ENCODE peak calls at places on chromosomes 13 and 19, in six cellular contexts. B, N, P, Y, O and V are unnamed samples.
A peak's percentile ranks its signal among the peaks of the same experiment; 100 is the strongest.

GRCh38 chr13:45374917-45375316 is 33.9 kb upstream of the TPT1 start:
- DNase-seq in P (no peak), O (no peak), B (no peak), N (no peak), Y (no peak), V (no peak)

GRCh38 chr13:25440081-25440480 is 68.3 kb downstream of the ATP8A2 start:
- DNase-seq in O (no peak), N (no peak), Y (no peak), B (no peak), P (no peak), V (no peak)

GRCh38 chr13:106376411-106377112 is 158.9 kb downstream of the EFNB2 start:
- DNase-seq in Y (no peak), P (peak; percentile 25), B (peak; percentile 24), O (no peak), N (peak; percentile 6), V (no peak)

GRCh38 chr19:52935434-52935833 is 12.2 kb upstream of the ZNF888 start:
- DNase-seq in P (peak; percentile 41), Y (no peak), B (no peak), O (no peak), N (no peak), V (no peak)

GRCh38 chr13:80251403-80251802 is 89.5 kb downstream of the SPRY2 start:
- DNase-seq in Y (no peak), O (no peak), N (no peak), P (no peak), B (no peak), V (no peak)

GRCh38 chr13:78977311-78977710 is 318.4 kb upstream of the OBI1 start:
- DNase-seq in O (no peak), B (no peak), N (no peak), Y (no peak), P (no peak), V (peak; percentile 44)

GRCh38 chr19:23439623-23440022 is 44.4 kb upstream of the ZNF91 start:
- DNase-seq in N (no peak), O (no peak), B (peak; percentile 4), P (no peak), Y (no peak), V (no peak)

GRCh38 chr19:17673937-17674799 is 14.0 kb downstream of the UNC13A start:
- DNase-seq in P (no peak), B (no peak), Y (no peak), N (no peak), O (no peak), V (no peak)

GRCh38 chr19:4140237-4140711 is 13.2 kb upstream of the CREB3L3 start:
- DNase-seq in N (peak; percentile 53), O (peak; percentile 36), B (peak; percentile 60), Y (no peak), P (peak; percentile 17), V (peak; percentile 49)

GRCh38 chr19:29880498-29881081 is 61.4 kb upstream of the URI1 start:
- DNase-seq in B (no peak), Y (no peak), O (no peak), N (no peak), P (no peak), V (no peak)

GRCh38 chr13:99577934-99578917 is 77.0 kb downstream of the TM9SF2 start:
- DNase-seq in O (peak; percentile 40), P (no peak), B (no peak), N (no peak), Y (no peak), V (no peak)

GRCh38 chr13:85586422-85586831 is 212.8 kb downstream of the SLITRK6 start:
- DNase-seq in Y (no peak), P (peak; percentile 0), O (no peak), N (no peak), B (no peak), V (no peak)

GRCh38 chr19:40650749-40651305 is 39.6 kb downstream of the NUMBL start:
- DNase-seq in Y (no peak), N (peak; percentile 56), B (no peak), O (no peak), P (no peak), V (no peak)

GRCh38 chr19:4322942-4323665 is 15.5 kb downstream of the STAP2 start:
- DNase-seq in B (no peak), N (peak; percentile 30), O (no peak), Y (no peak), P (no peak), V (no peak)

GRCh38 chr13:45718063-45718462 is 15.9 kb downstream of the CBY2 start:
- DNase-seq in B (peak; percentile 16), O (no peak), P (no peak), Y (no peak), N (peak; percentile 5), V (no peak)

GRCh38 chr13:102042746-102043145 is 359.1 kb downstream of the FGF14 start:
- DNase-seq in Y (no peak), N (no peak), P (no peak), B (no peak), O (no peak), V (no peak)

GRCh38 chr19:43700368-43701015 is 15.4 kb upstream of the IRGC start:
- DNase-seq in Y (no peak), N (peak; percentile 62), B (no peak), P (no peak), O (no peak), V (no peak)

GRCh38 chr19:5985098-5985783 is 7.3 kb upstream of the RANBP3 start:
- DNase-seq in O (no peak), P (no peak), N (no peak), Y (no peak), B (no peak), V (no peak)

GRCh38 chr19:49555600-49556411 is 24.6 kb downstream of the NOSIP start:
- DNase-seq in B (peak; percentile 51), P (no peak), O (peak; percentile 21), N (peak; percentile 94), Y (peak; percentile 75), V (peak; percentile 76)

GRCh38 chr13:48573213-48573612 is 40.3 kb upstream of the RCBTB2 start:
- DNase-seq in N (no peak), B (no peak), O (no peak), Y (no peak), P (no peak), V (no peak)

GRCh38 chr19:35037716-35038622 is 3.6 kb upstream of the HPN start:
- DNase-seq in B (no peak), P (no peak), O (no peak), Y (no peak), N (peak; percentile 43), V (no peak)

GRCh38 chr19:45336696-45337251 is 3.8 kb upstream of the KLC3 start:
- DNase-seq in O (no peak), B (no peak), Y (no peak), P (no peak), N (no peak), V (no peak)

GRCh38 chr19:45339629-45340028 is 921 bp upstream of the KLC3 start:
- DNase-seq in N (no peak), O (no peak), Y (no peak), P (no peak), B (no peak), V (no peak)

GRCh38 chr19:45331411-45331810 is 8.7 kb upstream of the CKM start:
- DNase-seq in Y (no peak), B (no peak), N (no peak), P (no peak), O (no peak), V (no peak)

DNA sequence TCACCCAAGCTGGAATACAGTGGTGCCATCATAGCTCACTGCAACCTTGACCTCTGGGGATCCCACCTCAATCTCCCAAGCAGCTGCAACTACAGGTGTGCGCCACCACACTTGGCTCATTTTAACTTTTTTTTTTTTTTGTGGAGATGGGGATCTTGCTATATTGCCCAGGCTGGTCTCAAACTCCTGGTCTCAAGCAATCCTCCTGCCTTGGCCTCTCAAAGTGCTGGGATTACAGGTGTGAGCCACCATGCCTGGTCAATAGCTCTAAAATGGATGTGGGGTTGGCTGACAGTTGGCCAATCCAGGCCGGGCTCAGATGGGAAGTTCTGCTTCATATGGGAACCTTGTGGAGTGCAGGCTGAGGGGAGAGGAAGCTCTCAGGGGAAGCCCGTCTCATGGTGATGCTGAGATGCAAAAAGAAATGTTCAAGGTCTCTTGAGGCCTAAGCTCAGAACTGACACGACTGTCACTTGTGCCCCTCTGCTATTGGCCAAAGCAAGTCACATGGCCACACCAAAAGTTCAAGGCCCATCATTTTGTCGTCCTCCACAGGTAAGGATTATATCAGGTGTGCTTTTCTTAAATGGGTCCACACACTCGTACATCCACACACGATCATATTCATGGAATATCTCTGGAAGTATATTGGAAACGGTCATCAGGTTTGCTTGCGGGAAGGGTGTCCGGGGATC is 6.8 kb upstream of the KLC3 start:
- DNase-seq in Y (no peak), O (no peak), B (no peak), P (no peak), N (no peak), V (no peak)
- TF ChIP-seq CTCF in Y (no peak), O (no peak), B (no peak), P (no peak), N (no peak), V (no peak)

DNA sequence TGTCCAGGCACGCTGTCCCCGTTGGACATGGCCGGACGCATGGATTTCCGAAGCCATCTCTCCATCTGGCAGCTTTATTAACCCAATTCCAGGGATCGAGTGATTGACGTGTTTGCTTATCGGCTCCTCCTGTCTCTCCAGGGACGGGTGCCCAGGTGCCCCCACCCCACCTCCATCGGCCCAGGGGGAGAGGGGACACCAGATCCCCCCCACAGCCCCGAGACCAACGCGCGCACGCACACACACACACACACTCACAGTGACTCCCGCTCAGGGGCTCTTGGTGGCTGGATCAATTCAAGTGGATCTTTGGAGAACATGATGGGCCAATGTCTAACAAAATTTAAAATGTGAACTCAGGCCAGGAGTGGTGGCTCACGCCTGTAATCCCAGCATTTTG is 23.1 kb upstream of the ONECUT3 start:
- DNase-seq in O (no peak), N (no peak), P (no peak), B (no peak), Y (no peak), V (peak; percentile 42)
- TF ChIP-seq CTCF in O (no peak), N (no peak), P (no peak), B (no peak), Y (no peak), V (no peak)

DNA sequence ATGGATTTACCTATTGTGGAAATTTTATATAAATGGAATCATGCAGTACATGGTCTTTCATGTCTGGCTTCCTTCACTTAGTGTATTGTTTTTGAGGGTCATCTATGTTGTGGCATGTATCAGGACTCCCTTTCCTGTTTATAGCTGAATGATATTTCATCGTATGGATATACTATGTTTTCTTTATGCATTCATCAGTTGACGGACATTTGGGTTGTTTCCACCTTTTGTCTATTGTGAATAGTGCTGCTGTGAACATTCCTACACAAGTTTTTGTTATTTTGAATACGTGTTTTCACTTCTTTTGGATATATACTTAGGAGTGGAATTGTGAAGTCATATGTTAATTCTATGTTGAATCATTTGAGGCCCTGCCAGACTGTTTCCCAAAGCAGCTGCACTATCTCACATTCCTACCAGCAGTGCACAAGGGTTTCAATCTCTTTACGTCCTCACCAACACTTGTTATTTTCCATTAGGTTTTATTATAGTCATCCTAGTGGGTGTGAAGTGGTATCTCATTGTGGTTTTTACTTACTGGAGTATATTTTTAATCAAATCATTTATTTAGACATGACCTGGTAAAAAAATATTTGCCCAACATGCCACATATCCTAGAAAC is 262.7 kb downstream of the DLEU7 start:
- DNase-seq in Y (no peak), O (no peak), B (no peak), P (no peak), N (no peak), V (no peak)
- TF ChIP-seq CTCF in Y (no peak), O (no peak), B (no peak), P (no peak), N (no peak), V (no peak)

DNA sequence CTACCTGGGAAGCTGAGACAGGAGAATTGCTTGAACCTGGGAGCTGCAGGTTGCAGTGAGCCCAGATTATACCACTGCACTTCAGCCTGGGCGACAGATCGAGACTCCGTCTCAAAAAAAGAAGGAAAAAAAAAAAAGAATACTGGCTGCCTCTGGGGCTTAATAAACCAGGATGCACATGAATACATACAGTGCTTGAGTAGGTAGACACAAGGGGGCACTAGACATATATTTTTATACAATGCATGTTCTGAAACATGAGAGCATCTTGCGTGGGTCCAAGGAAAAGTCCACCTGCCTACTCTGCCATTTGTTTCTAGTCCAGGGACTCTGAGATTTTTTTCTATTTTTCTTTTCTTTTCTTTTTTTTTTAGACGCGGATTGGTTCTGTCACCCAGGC is 31.2 kb downstream of the KEAP1 start:
- DNase-seq in P (no peak), N (peak; percentile 22), Y (no peak), O (no peak), B (peak; percentile 34), V (no peak)
- TF ChIP-seq CTCF in P (peak; percentile 28), N (peak; percentile 13), Y (peak; percentile 29), O (peak; percentile 61), B (peak; percentile 36), V (peak; percentile 39)